ENCODE peak calls at places on chromosome 7, in four cellular contexts. Y, J, T and F are unnamed samples.
A peak's percentile ranks its signal among the peaks of the same experiment; 100 is the strongest.

GRCh38 chr7:47375121-47375551 is 206.8 kb downstream of the TNS3 start:
- DNase-seq in Y (peak; percentile 73), J (no peak), T (no peak), F (no peak)

GRCh38 chr7:16129431-16130126 is 291.8 kb downstream of the CRPPA start:
- DNase-seq in Y (peak; percentile 81), J (peak; percentile 68), T (no peak), F (peak; percentile 95)

GRCh38 chr7:152200395-152200794 is 174.9 kb downstream of the GALNT11 start:
- DNase-seq in Y (no peak), J (no peak), T (no peak), F (no peak)

GRCh38 chr7:56092789-56093531 is at the start of gene PHKG1:
- DNase-seq in Y (peak; percentile 92), J (peak; percentile 17), T (peak; percentile 56), F (no peak)

GRCh38 chr7:137992042-137992737 is 9.7 kb downstream of the CREB3L2 start:
- DNase-seq in Y (peak; percentile 85), J (peak; percentile 91), T (no peak), F (no peak)

GRCh38 chr7:93249749-93250148 is 17.6 kb downstream of the VPS50 start:
- DNase-seq in Y (peak; percentile 20), J (peak; percentile 57), T (no peak), F (no peak)

GRCh38 chr7:139735466-139735865 is 42.3 kb downstream of the HIPK2 start:
- DNase-seq in Y (no peak), J (no peak), T (no peak), F (no peak)

GRCh38 chr7:146635200-146636032 is 518.8 kb downstream of the CNTNAP2 start:
- DNase-seq in Y (no peak), J (no peak), T (no peak), F (no peak)

GRCh38 chr7:30448461-30449189 is 30.0 kb downstream of the NOD1 start:
- DNase-seq in Y (no peak), J (no peak), T (no peak), F (no peak)

GRCh38 chr7:128409435-128410091 is at the start of gene IMPDH1:
- DNase-seq in Y (peak; percentile 88), J (peak; percentile 71), T (peak; percentile 93), F (peak; percentile 52)

GRCh38 chr7:37377231-37377630 is 71.4 kb downstream of the ELMO1 start:
- DNase-seq in Y (no peak), J (no peak), T (no peak), F (no peak)

GRCh38 chr7:66078067-66078466 is 2.4 kb downstream of the ASL start:
- DNase-seq in Y (no peak), J (no peak), T (no peak), F (no peak)

GRCh38 chr7:127997226-127997922 is 33.9 kb downstream of the LRRC4 start:
- DNase-seq in Y (peak; percentile 12), J (no peak), T (no peak), F (no peak)

GRCh38 chr7:137754076-137754851 is 92.5 kb downstream of the DGKI start:
- DNase-seq in Y (peak; percentile 62), J (no peak), T (no peak), F (no peak)

GRCh38 chr7:73721237-73721848 is 1.9 kb upstream of the STX1A start:
- DNase-seq in Y (peak; percentile 29), J (no peak), T (no peak), F (peak; percentile 76)

GRCh38 chr7:154998481-154998880 is 4.4 kb downstream of the PAXIP1 start:
- DNase-seq in Y (no peak), J (no peak), T (no peak), F (no peak)

GRCh38 chr7:127486654-127487053 is 94.1 kb upstream of the ZNF800 start:
- DNase-seq in Y (peak; percentile 18), J (peak; percentile 16), T (no peak), F (no peak)

GRCh38 chr7:30845426-30846135 is 66.1 kb upstream of the AQP1 start:
- DNase-seq in Y (peak; percentile 78), J (no peak), T (no peak), F (peak; percentile 62)

GRCh38 chr7:69180662-69181061 is 417.6 kb upstream of the AUTS2 start:
- DNase-seq in Y (no peak), J (no peak), T (no peak), F (no peak)

GRCh38 chr7:69186974-69187373 is 411.3 kb upstream of the AUTS2 start:
- DNase-seq in Y (no peak), J (peak; percentile 67), T (no peak), F (no peak)

GRCh38 chr7:69184339-69184738 is 413.9 kb upstream of the AUTS2 start:
- DNase-seq in Y (no peak), J (no peak), T (no peak), F (no peak)

GRCh38 chr7:69185170-69185569 is 413.1 kb upstream of the AUTS2 start:
- DNase-seq in Y (no peak), J (no peak), T (no peak), F (no peak)

DNA sequence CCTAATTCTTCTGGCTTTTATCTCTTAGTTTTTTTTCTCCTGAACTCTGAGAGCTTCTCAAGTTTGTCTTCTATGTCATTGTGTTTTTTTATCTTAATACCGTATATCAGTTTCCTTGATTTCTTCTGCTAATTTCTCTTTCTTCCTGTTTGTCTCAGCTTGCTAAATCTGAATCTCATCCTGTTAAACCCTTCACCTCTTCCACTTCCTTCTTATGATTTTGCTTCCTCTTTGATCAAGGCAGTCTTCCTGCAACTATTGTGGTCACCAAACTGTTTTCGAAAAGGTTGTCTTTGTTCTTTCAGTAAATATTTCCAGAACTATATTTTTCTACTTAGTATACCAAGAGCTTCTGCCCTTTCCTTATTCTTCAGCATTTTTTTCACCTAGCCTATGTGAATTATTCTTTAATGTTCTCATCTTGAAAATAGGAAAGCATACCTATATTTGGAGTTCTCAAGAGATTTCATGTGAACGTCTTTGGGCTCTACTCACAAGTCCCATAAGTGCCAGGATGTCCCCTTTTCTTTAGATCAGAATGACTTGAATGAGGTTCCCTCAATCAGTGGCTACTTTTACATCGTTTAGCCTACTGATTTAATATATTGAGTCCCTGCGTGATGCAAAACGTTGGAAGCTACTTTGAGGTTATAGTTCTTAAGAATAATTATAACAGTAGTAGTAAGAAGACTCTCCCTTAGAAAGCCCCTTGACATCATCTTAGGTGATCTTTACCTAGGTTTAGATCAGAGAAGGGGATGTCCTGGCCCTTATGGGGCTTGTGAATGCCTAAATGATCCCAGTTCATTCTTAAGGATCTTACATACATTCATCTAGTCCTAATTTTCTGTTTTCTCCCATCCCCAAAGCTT is 415.4 kb upstream of the AUTS2 start:
- DNase-seq in Y (no peak), J (no peak), T (no peak), F (no peak)
- H3K9me3 ChIP-seq in Y (no peaks in the 10 kb centered on the region), J (no peaks in the 10 kb centered on the region), T (no peaks in the 10 kb centered on the region), F (no peaks in the 10 kb centered on the region)

GRCh38 chr7:100464791-100465190 is 731 bp upstream of the SPACDR start:
- DNase-seq in Y (no peak), J (no peak), T (no peak), F (no peak)
- H3K4me2 ChIP-seq in Y (no peak overlapping the region), J (no peak overlapping the region), T (no peak overlapping the region), F (no peak overlapping the region)

DNA sequence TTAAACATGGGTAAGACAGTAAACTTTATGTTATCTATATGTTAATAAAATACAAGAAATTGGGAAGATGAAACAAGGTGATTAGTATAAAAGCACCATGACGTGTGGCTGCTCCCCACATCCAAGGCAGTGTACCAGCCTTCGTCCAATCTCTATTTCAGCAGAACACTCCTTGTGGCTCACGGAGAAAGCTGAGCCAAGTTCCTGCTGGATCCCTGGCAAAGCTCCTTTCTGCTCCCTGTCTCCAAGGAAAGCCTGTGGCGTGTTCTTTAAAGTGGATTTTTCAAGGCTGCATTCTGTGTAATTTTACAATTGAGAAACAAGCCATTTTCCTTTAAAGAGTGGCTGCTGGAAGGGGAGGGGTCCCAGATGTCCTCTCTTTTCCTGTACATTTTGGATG is 467.3 kb downstream of the PTPRN2 start:
- DNase-seq in Y (no peak), J (no peak), T (no peak), F (no peak)
- H3K9me3 ChIP-seq in Y (no peaks in the 10 kb centered on the region), J (peaks cover 39% of the 10 kb centered on the region), T (no peaks in the 10 kb centered on the region), F (peaks cover 5% of the 10 kb centered on the region)

GRCh38 chr7:34343667-34344066 is 314.4 kb upstream of the NPSR1 start:
- DNase-seq in Y (no peak), J (no peak), T (no peak), F (no peak)
- H3K4me2 ChIP-seq in Y (no peak overlapping the region), J (no peak overlapping the region), T (no peak overlapping the region), F (no peak overlapping the region)

GRCh38 chr7:106344206-106344605 is 59.4 kb upstream of the NAMPT start:
- DNase-seq in Y (no peak), J (no peak), T (no peak), F (no peak)

GRCh38 chr7:106346167-106346677 is 61.4 kb upstream of the NAMPT start:
- DNase-seq in Y (no peak), J (peak; percentile 46), T (no peak), F (no peak)

GRCh38 chr7:106345421-106346166 is 60.8 kb upstream of the NAMPT start:
- DNase-seq in Y (peak; percentile 45), J (peak; percentile 52), T (no peak), F (peak; percentile 52)

GRCh38 chr7:106346678-106347217 is 62.0 kb upstream of the NAMPT start:
- DNase-seq in Y (peak; percentile 97), J (peak; percentile 95), T (peak; percentile 21), F (peak; percentile 24)

DNA sequence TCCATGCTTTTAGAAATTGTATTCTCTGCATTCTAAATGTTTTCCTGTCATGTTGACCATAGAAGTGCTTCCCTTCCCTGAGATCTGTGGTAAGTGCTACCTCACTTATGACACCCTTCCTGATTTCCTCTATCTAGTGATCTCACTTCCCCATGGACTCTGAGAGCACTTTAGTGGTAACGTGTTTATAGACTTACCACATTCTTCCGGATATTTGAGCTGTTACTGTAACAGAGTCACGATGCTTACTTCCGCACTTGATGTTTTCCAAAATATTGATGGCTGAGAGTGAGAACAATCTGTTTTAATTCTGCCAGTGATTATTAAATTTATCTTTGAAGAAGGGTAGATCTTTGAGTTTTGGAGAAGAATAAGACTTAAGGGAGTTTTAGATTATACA is 60.1 kb upstream of the NAMPT start:
- DNase-seq in Y (no peak), J (peak; percentile 40), T (no peak), F (no peak)
- H3K9me3 ChIP-seq in Y (no peaks in the 10 kb centered on the region), J (peaks cover 5% of the 10 kb centered on the region), T (peaks cover 61% of the 10 kb centered on the region), F (peaks cover 55% of the 10 kb centered on the region)

GRCh38 chr7:27822245-27822644 is 82.3 kb downstream of the TAX1BP1 start:
- DNase-seq in Y (no peak), J (no peak), T (no peak), F (no peak)

GRCh38 chr7:27826347-27826746 is 86.4 kb downstream of the TAX1BP1 start:
- DNase-seq in Y (no peak), J (no peak), T (no peak), F (no peak)

GRCh38 chr7:27825890-27826289 is 85.9 kb downstream of the TAX1BP1 start:
- DNase-seq in Y (no peak), J (no peak), T (no peak), F (no peak)
- H3K4me2 ChIP-seq in Y (no peak overlapping the region), J (no peak overlapping the region), T (no peak overlapping the region), F (no peak overlapping the region)